ENCODE peak calls at places on chromosomes 16 and 17, in seven cellular contexts. R is HCT116, W is HepG2, M is IMR-90, I is GM12878, G is K562, O is H1. B is an unnamed sample.

GRCh38 chr17:67032985-67033384 is 11.4 kb upstream of the CACNG1 start:
- DNase-seq in W (no peak), I (no peak), O (no peak), G (no peak), R (no peak), M (no peak), B (no peak)

GRCh38 chr17:70677783-70678647 is 508.7 kb downstream of the KCNJ2 start:
- DNase-seq in G (no peak), O (no peak), R (no peak), I (no peak), W (peak; percentile 75), M (no peak), B (no peak)

GRCh38 chr17:72795941-72796340 is 296.5 kb downstream of the SLC39A11 start:
- DNase-seq in M (no peak), W (no peak), O (no peak), R (no peak), I (no peak), G (no peak), B (no peak)

GRCh38 chr17:83062011-83062817 is 17.2 kb upstream of the METRNL start:
- DNase-seq in I (no peak), R (no peak), W (no peak), G (no peak), O (peak; percentile 36), M (no peak), B (no peak)

GRCh38 chr17:31457391-31458234 is 66.1 kb downstream of the RAB11FIP4 start:
- DNase-seq in M (no peak), I (no peak), O (no peak), W (no peak), R (no peak), G (peak; percentile 86), B (no peak)

GRCh38 chr16:11674818-11675560 is 6.7 kb downstream of the SNN start:
- DNase-seq in G (no peak), I (no peak), M (peak; percentile 51), W (no peak), R (peak; percentile 15), O (no peak), B (peak; percentile 41)

GRCh38 chr17:7887482-7888183 is 956 bp upstream of the CHD3 start:
- DNase-seq in W (peak; percentile 66), O (peak; percentile 77), M (peak; percentile 98), R (peak; percentile 84), I (peak; percentile 75), G (peak; percentile 90), B (peak; percentile 100)

GRCh38 chr16:54171855-54172537 is 114.6 kb downstream of the IRX3 start:
- DNase-seq in R (no peak), O (no peak), I (no peak), G (no peak), M (peak; percentile 65), W (peak; percentile 46), B (no peak)

GRCh38 chr17:51876986-51877385 is 281.5 kb downstream of the CA10 start:
- DNase-seq in O (no peak), I (no peak), R (no peak), G (no peak), W (no peak), M (no peak), B (no peak)

GRCh38 chr17:2084766-2085647 is 30.1 kb downstream of the HIC1 start:
- DNase-seq in W (peak; percentile 41), O (no peak), I (no peak), M (peak; percentile 86), R (no peak), G (no peak), B (peak; percentile 98)

GRCh38 chr17:9421525-9421924 is 154.1 kb downstream of the STX8 start:
- DNase-seq in R (no peak), I (no peak), M (no peak), W (no peak), G (no peak), O (no peak), B (no peak)

GRCh38 chr17:77465358-77466041 is 324.7 kb downstream of the SEC14L1 start:
- DNase-seq in M (peak; percentile 77), I (peak; percentile 86), O (peak; percentile 63), G (peak; percentile 44), R (no peak), W (no peak), B (peak; percentile 55)

GRCh38 chr16:9666834-9667480 is 515.3 kb downstream of the GRIN2A start:
- DNase-seq in M (no peak), W (no peak), R (no peak), I (no peak), O (no peak), G (no peak), B (no peak)

GRCh38 chr16:9665851-9666271 is 516.4 kb downstream of the GRIN2A start:
- DNase-seq in R (peak; percentile 34), M (no peak), G (no peak), O (no peak), I (no peak), W (no peak), B (no peak)

GRCh38 chr16:9670058-9670457 is 512.2 kb downstream of the GRIN2A start:
- DNase-seq in W (no peak), R (no peak), I (no peak), O (no peak), G (no peak), M (no peak), B (no peak)
- TF ChIP-seq POLR2A in W (no peak), R (no peak), I (no peak), O (no peak), G (no peak), M (no peak), B (no peak)

GRCh38 chr16:85970712-85971220 is 71.8 kb downstream of the IRF8 start:
- DNase-seq in R (no peak), O (no peak), M (peak; percentile 0), I (no peak), W (no peak), G (no peak), B (no peak)

GRCh38 chr16:85978291-85978775 is 79.4 kb downstream of the IRF8 start:
- DNase-seq in I (no peak), R (no peak), G (no peak), M (no peak), O (no peak), W (no peak), B (no peak)

GRCh38 chr16:85975421-85976100 is 76.6 kb downstream of the IRF8 start:
- DNase-seq in W (peak; percentile 14), G (no peak), M (no peak), I (no peak), O (no peak), R (no peak), B (no peak)

GRCh38 chr16:85971877-85972638 is 73.1 kb downstream of the IRF8 start:
- DNase-seq in M (peak; percentile 2), G (no peak), O (no peak), I (no peak), R (no peak), W (no peak), B (no peak)

DNA sequence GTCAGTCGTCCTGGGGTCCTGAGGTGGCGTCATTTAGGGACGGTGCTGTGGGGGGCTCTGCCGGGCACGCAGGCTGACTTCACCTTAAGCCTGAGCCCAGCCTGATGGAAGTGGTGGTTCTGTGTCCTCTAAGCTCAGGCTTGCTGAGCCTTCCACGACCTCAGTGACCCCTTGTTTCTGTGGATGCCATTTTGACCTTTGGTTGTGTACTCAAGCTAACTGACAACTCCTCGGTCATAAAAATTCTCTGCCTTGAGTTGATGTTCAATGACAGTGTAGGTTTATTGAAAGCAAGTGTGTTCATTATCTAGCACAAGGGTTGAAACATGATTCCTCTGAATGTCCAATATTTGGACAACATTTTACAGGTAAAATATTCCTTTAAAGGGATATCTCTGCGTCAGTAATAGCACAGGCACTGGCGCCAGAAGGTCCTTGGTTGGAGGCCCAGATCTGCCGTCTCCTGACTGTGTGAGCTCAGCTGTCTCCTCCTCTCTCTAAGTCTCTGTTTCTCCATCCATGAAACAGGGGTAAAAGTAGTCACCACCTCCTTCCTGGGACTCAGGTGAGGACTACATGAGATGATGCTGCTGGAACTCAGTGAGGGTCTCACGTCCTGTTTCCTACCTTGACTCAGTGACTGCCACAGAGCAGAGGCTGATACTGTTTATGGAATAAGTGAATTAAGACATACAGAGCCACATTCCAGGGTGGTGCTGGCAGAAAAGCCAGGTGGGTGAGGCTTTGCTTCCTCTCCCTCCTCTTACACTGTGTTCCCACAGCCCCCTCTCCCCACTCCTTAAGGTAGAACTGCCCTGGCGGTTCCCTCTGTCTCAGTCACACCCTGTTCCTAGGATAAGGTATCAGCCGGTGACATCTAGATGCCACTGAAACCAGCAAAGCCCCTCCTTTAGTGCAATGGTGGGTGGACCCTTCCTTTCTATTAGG is 75.7 kb downstream of the IRF8 start:
- DNase-seq in O (no peak), G (no peak), M (no peak), I (no peak), W (peak; percentile 24), R (no peak), B (no peak)
- H3K27me3 ChIP-seq in O (no peaks in the 10 kb centered on the region), G (peaks cover 15% of the 10 kb centered on the region), M (peaks cover 50% of the 10 kb centered on the region), I (no peaks in the 10 kb centered on the region), W (no peaks in the 10 kb centered on the region), R (peaks cover 43% of the 10 kb centered on the region), B (peaks cover 2% of the 10 kb centered on the region)

GRCh38 chr16:30651124-30652004 is 604 bp downstream of the PRR14 start:
- DNase-seq in W (peak; percentile 52), M (peak; percentile 46), G (peak; percentile 82), R (no peak), I (no peak), O (peak; percentile 80), B (peak; percentile 59)

GRCh38 chr16:30652005-30652296 is 1.2 kb downstream of the PRR14 start:
- DNase-seq in W (no peak), I (no peak), M (no peak), G (no peak), R (no peak), O (no peak), B (no peak)

GRCh38 chr16:30647274-30647571 is 3.5 kb upstream of the PRR14 start:
- DNase-seq in R (no peak), I (no peak), M (no peak), O (no peak), G (no peak), W (no peak), B (no peak)

GRCh38 chr16:30650369-30651123 is at the start of gene PRR14:
- DNase-seq in I (peak; percentile 98), W (peak; percentile 99), R (peak; percentile 97), G (peak; percentile 100), O (peak; percentile 96), M (peak; percentile 99), B (peak; percentile 100)

GRCh38 chr16:30649725-30650368 is 913 bp upstream of the PRR14 start:
- DNase-seq in G (no peak), M (no peak), O (no peak), R (no peak), I (no peak), W (no peak), B (no peak)
- H3K9ac ChIP-seq in G (no peak overlapping the region), M (peak overlapping the region; percentile 17), O (peak overlapping the region; percentile 37), R (peak overlapping the region; percentile 96), I (peak overlapping the region; percentile 68), W (no peak overlapping the region), B (peak overlapping the region; percentile 55)

GRCh38 chr16:8866884-8867482 is 1.8 kb downstream of the CARHSP1 start:
- DNase-seq in W (no peak), O (no peak), I (no peak), R (no peak), M (no peak), G (no peak), B (peak; percentile 31)

GRCh38 chr16:8869212-8869987 is 594 bp upstream of the CARHSP1 start:
- DNase-seq in R (no peak), W (peak; percentile 65), M (no peak), I (no peak), G (peak; percentile 56), O (no peak), B (no peak)

GRCh38 chr16:8867483-8868271 is 1.1 kb downstream of the CARHSP1 start:
- DNase-seq in W (no peak), M (no peak), O (no peak), R (no peak), I (no peak), G (peak; percentile 55), B (peak; percentile 45)

GRCh38 chr16:8866118-8866883 is 2.5 kb downstream of the CARHSP1 start:
- DNase-seq in G (peak; percentile 73), R (no peak), I (no peak), M (no peak), O (peak; percentile 92), W (peak; percentile 88), B (no peak)

GRCh38 chr16:8868272-8869211 is at the start of gene CARHSP1:
- DNase-seq in M (peak; percentile 79), W (peak; percentile 93), G (peak; percentile 95), O (peak; percentile 88), R (peak; percentile 70), I (peak; percentile 51), B (peak; percentile 92)
- TF ChIP-seq POLR2A in M (peak; percentile 80), W (peak; percentile 88), G (peak; percentile 88), O (peak; percentile 83), R (no peak), I (peak; percentile 79), B (peak; percentile 72)